ENCODE peak calls at places on chromosomes 3 and 15, in six cellular contexts. V is tibial nerve; J is IMR-90; Q is iPS DF 6.9; R is esophagus squamous epithelium; Z is CD4-positive, alpha-beta T cell. F is an unnamed sample. For H3K27me3, the result is how much of the 10 kb centered on the place peaks cover.

GRCh38 chr15:74269362-74270035 is 33.4 kb downstream of the CCDC33 start:
- DNase-seq in Q (no peak), R (no peak), Z (no peak), V (no peak), J (no peak), F (no peak)

GRCh38 chr15:66633346-66633745 is 67.5 kb upstream of the LCTL start:
- DNase-seq in R (no peak), V (no peak), Q (no peak), Z (no peak), J (no peak), F (no peak)

GRCh38 chr15:47293763-47294162 is 423.5 kb upstream of the SEMA6D start:
- DNase-seq in J (peak), V (peak), R (no peak), Q (no peak), Z (no peak), F (no peak)

GRCh38 chr3:31552103-31552502 is 19.4 kb downstream of the STT3B start:
- DNase-seq in R (no peak), Q (no peak), V (no peak), J (no peak), Z (no peak), F (no peak)

GRCh38 chr15:95284933-95285401 is 1045.5 kb upstream of the NR2F2 start:
- DNase-seq in J (peak), Q (no peak), Z (no peak), V (no peak), R (no peak), F (peak)

GRCh38 chr15:85708402-85708932 is 86.3 kb downstream of the KLHL25 start:
- DNase-seq in Z (no peak), Q (no peak), J (no peak), R (no peak), V (no peak), F (no peak)

GRCh38 chr15:57553526-57553925 is 38.2 kb upstream of the MYZAP start:
- DNase-seq in J (no peak), Q (no peak), R (no peak), V (no peak), Z (no peak), F (no peak)

GRCh38 chr3:11306815-11307589 is 34.8 kb downstream of the ATG7 start:
- DNase-seq in J (peak), V (no peak), Z (no peak), Q (no peak), R (no peak), F (no peak)

GRCh38 chr15:76161153-76162049 is 101.6 kb downstream of the TMEM266 start:
- DNase-seq in J (no peak), R (no peak), V (no peak), Q (no peak), Z (no peak), F (no peak)

GRCh38 chr3:171251842-171252241 is 208.4 kb downstream of the TNIK start:
- DNase-seq in V (no peak), J (no peak), R (no peak), Q (no peak), Z (peak), F (peak)

GRCh38 chr3:142886938-142887337 is 1.9 kb downstream of the PCOLCE2 start:
- DNase-seq in Z (no peak), J (peak), R (no peak), Q (no peak), V (no peak), F (no peak)

GRCh38 chr15:63003836-63004610 is 38.5 kb upstream of the TPM1 start:
- DNase-seq in Z (no peak), J (no peak), R (no peak), V (no peak), Q (no peak), F (no peak)

GRCh38 chr15:31848621-31849020 is 181.7 kb upstream of the CHRNA7 start:
- DNase-seq in R (no peak), Z (no peak), J (no peak), Q (no peak), V (no peak), F (no peak)

GRCh38 chr15:51884517-51885236 is 55.2 kb downstream of the TMOD3 start:
- DNase-seq in Z (no peak), V (no peak), R (no peak), Q (no peak), J (peak), F (no peak)

GRCh38 chr3:107384428-107384827 is 7.2 kb downstream of the CCDC54 start:
- DNase-seq in R (no peak), Z (no peak), V (no peak), J (no peak), Q (no peak), F (no peak)

GRCh38 chr3:194685723-194686413 is at the start of gene FAM43A:
- DNase-seq in V (peak), J (peak), Z (peak), R (peak), Q (no peak), F (peak)

GRCh38 chr3:191235331-191236314 is 36.6 kb downstream of the OSTN start:
- DNase-seq in J (peak), R (no peak), Q (no peak), Z (no peak), V (no peak), F (no peak)

DNA sequence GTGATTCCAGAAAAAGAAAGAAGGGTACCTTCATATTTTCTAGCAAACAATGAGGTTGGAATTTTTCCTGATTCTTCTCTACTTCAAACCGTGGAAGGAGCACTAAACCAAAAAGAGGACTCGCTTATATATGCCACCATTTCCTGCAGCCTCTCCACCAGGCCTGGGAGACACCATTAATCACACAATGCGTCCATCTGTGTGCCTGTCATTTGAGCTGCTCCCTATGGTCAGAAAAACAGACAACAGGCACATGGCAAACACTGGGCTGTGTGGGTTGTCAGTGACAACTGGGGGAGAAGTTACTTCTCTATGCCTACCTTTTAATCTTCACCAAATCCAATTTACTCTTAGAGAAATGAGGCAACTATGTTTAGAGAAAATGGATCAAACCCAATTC is 71.9 kb downstream of the NR2F2 start:
- DNase-seq in Q (no peak), V (no peak), R (no peak), J (no peak), Z (no peak), F (no peak)
- H3K27me3 ChIP-seq in Q (under half), V (under half), R (under half), J (under half), Z (under half), F (under half)

DNA sequence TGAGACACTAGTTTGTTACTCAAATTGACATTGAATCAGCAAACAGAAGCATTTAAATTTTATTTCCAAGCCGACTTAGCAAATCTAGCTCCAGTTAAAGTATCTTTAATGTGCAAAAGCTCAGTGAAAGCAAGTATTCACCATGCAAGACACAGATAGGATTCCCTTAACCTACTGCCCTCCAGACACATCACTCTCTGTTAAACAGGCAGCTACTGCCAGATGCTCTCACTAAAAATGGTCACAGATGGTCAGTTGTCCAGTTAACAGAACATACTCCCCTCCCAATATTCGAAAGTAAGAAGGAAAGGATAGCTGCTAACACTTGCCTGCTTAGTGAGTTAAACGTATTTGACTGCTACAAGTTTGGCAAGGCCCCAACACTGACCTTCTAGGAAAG is 73.7 kb downstream of the PRTG start:
- DNase-seq in V (no peak), J (no peak), Z (no peak), R (no peak), Q (no peak), F (no peak)
- H3K27ac ChIP-seq in V (no peak), J (no peak), Z (no peak), R (no peak), Q (no peak), F (no peak)

GRCh38 chr3:159840900-159841299 is 147.7 kb upstream of the IL12A start:
- DNase-seq in R (no peak), Z (no peak), J (no peak), Q (no peak), V (no peak), F (peak)
- H3K27me3 ChIP-seq in R (under half), Z (under half), J (under half), Q (under half), V (under half), F (under half)

GRCh38 chr3:150183619-150184425 is 213.1 kb upstream of the PFN2 start:
- DNase-seq in R (no peak), J (peak), Z (peak), Q (peak), V (peak), F (peak)
- H3K27ac ChIP-seq in R (no peak), J (peak), Z (no peak), Q (no peak), V (no peak), F (no peak)

GRCh38 chr3:128434524-128434923 is 32.2 kb downstream of the DNAJB8 start:
- DNase-seq in Q (no peak), R (no peak), J (no peak), Z (no peak), V (no peak), F (no peak)
- H3K27me3 ChIP-seq in Q (under half), R (under half), J (half or more), Z (under half), V (under half), F (under half)

GRCh38 chr15:70270752-70271111 is 173.0 kb upstream of the TLE3 start:
- DNase-seq in Z (no peak), V (no peak), J (no peak), R (no peak), Q (no peak), F (no peak)
- H3K27ac ChIP-seq in Z (no peak), V (no peak), J (no peak), R (peak), Q (no peak), F (no peak)

GRCh38 chr3:119296723-119297122 is 2.5 kb downstream of the ARHGAP31 start:
- DNase-seq in J (no peak), V (peak), Z (no peak), Q (no peak), R (no peak), F (no peak)
- H3K27me3 ChIP-seq in J (under half), V (under half), Z (under half), Q (under half), R (under half), F (under half)

F was measured in HL-60.